ENCODE peak calls at places on chromosomes 3 and 15, in ten cellular contexts. F is ovary; G is stimulated activated CD4-positive, alpha-beta T cell treated with anti-CD3 and anti-CD28 coated beads, Interleukin-1b, Interleukin-23, amount 100 ng/mL, for 24 hours; Q is mesothelial cell of epicardium; O is uterus; T is OCI-LY7; Y is G401; K is KBM-7; X is globus pallidus; U is heart left ventricle. S is an unnamed sample.

GRCh38 chr3:48918388-48919214 is at the start of gene ARIH2:
- DNase-seq in F (peak), G (peak), Q (peak), O (peak), T (peak), Y (peak), K (peak), X (peak), U (peak), S (peak)

GRCh38 chr3:130773371-130773770 is 26.7 kb upstream of the PIK3R4 start:
- DNase-seq in F (no peak), G (no peak), Q (no peak), O (no peak), T (no peak), Y (peak), K (no peak), X (no peak), U (no peak), S (no peak)

GRCh38 chr3:58214484-58215316 is 3.9 kb upstream of the DNASE1L3 start:
- DNase-seq in F (no peak), G (peak), Q (no peak), O (no peak), T (peak), Y (no peak), K (peak), X (no peak), U (no peak), S (peak)

GRCh38 chr3:48151807-48152427 is 36.3 kb downstream of the CDC25A start:
- DNase-seq in F (no peak), G (no peak), Q (no peak), O (no peak), T (no peak), Y (no peak), K (no peak), X (no peak), U (no peak), S (no peak)

GRCh38 chr3:11717768-11718581 is 74.3 kb upstream of the VGLL4 start:
- DNase-seq in F (no peak), G (no peak), Q (no peak), O (peak), T (peak), Y (peak), K (no peak), X (peak), U (peak), S (no peak)

GRCh38 chr15:69810441-69811071 is 287.2 kb downstream of the TLE3 start:
- DNase-seq in F (no peak), G (no peak), Q (no peak), O (no peak), T (no peak), Y (no peak), K (no peak), X (no peak), U (no peak), S (no peak)

GRCh38 chr3:124401841-124402240 is 328.4 kb upstream of the UMPS start:
- DNase-seq in F (no peak), G (no peak), Q (no peak), O (no peak), T (no peak), Y (no peak), K (no peak), X (no peak), U (no peak), S (no peak)

GRCh38 chr3:190780524-190780923 is 82.0 kb downstream of the GMNC start:
- DNase-seq in F (no peak), G (no peak), Q (no peak), O (no peak), T (no peak), Y (no peak), K (no peak), X (no peak), U (no peak), S (no peak)

GRCh38 chr15:32692286-32692685 is 25.5 kb upstream of the GREM1 start:
- DNase-seq in F (no peak), G (no peak), Q (no peak), O (no peak), T (no peak), Y (no peak), K (no peak), X (no peak), U (no peak), S (no peak)

GRCh38 chr3:175274474-175275218 is 415.5 kb downstream of the NAALADL2 start:
- DNase-seq in F (no peak), G (no peak), Q (no peak), O (no peak), T (no peak), Y (no peak), K (no peak), X (no peak), U (no peak), S (no peak)

GRCh38 chr3:108940568-108941285 is 13.0 kb downstream of the GUCA1C start:
- DNase-seq in F (no peak), G (no peak), Q (no peak), O (no peak), T (no peak), Y (no peak), K (no peak), X (no peak), U (no peak), S (no peak)

GRCh38 chr3:39358302-39358701 is 24.9 kb upstream of the SLC25A38 start:
- DNase-seq in F (no peak), G (no peak), Q (no peak), O (no peak), T (no peak), Y (no peak), K (no peak), X (no peak), U (no peak), S (no peak)

GRCh38 chr3:129446926-129447325 is 6.9 kb downstream of the IFT122 start:
- DNase-seq in F (no peak), G (no peak), Q (no peak), O (no peak), T (no peak), Y (no peak), K (no peak), X (no peak), U (no peak), S (no peak)

GRCh38 chr3:4550957-4551754 is 58.0 kb downstream of the ITPR1 start:
- DNase-seq in F (peak), G (no peak), Q (no peak), O (peak), T (no peak), Y (no peak), K (no peak), X (no peak), U (peak), S (no peak)

GRCh38 chr15:72554471-72555425 is 80.6 kb downstream of the ARIH1 start:
- DNase-seq in F (no peak), G (peak), Q (no peak), O (no peak), T (no peak), Y (no peak), K (no peak), X (no peak), U (no peak), S (no peak)

GRCh38 chr3:49781415-49782199 is 4.7 kb downstream of the IP6K1 start:
- DNase-seq in F (peak), G (no peak), Q (no peak), O (no peak), T (no peak), Y (no peak), K (no peak), X (no peak), U (no peak), S (peak)

GRCh38 chr3:127726894-127727293 is 54.1 kb downstream of the ABTB1 start:
- DNase-seq in F (no peak), G (no peak), Q (no peak), O (no peak), T (no peak), Y (no peak), K (no peak), X (no peak), U (no peak), S (no peak)

GRCh38 chr15:51888593-51889195 is 59.2 kb downstream of the TMOD3 start:
- DNase-seq in F (no peak), G (no peak), Q (no peak), O (no peak), T (peak), Y (peak), K (peak), X (peak), U (no peak), S (no peak)

GRCh38 chr15:35697549-35698299 is 151.8 kb upstream of the DPH6 start:
- DNase-seq in F (peak), G (no peak), Q (no peak), O (peak), T (no peak), Y (no peak), K (no peak), X (no peak), U (peak), S (no peak)

GRCh38 chr3:148882288-148882687 is 17.2 kb downstream of the CPA3 start:
- DNase-seq in F (no peak), G (no peak), Q (no peak), O (no peak), T (no peak), Y (peak), K (no peak), X (peak), U (no peak), S (no peak)

GRCh38 chr3:73625124-73625665 is 454 bp upstream of the PDZRN3 start:
- DNase-seq in F (peak), G (no peak), Q (no peak), O (peak), T (no peak), Y (no peak), K (no peak), X (no peak), U (peak), S (no peak)

GRCh38 chr3:193590088-193590856 is 2.7 kb upstream of the OPA1 start:
- DNase-seq in F (no peak), G (no peak), Q (no peak), O (no peak), T (no peak), Y (no peak), K (peak), X (no peak), U (no peak), S (no peak)

GRCh38 chr15:41940441-41940857 is 31.9 kb downstream of the EHD4 start:
- DNase-seq in F (no peak), G (peak), Q (no peak), O (no peak), T (no peak), Y (no peak), K (no peak), X (no peak), U (no peak), S (no peak)

GRCh38 chr3:123803521-123803920 is 80.6 kb downstream of the MYLK start:
- DNase-seq in F (no peak), G (no peak), Q (no peak), O (no peak), T (no peak), Y (no peak), K (no peak), X (no peak), U (no peak), S (no peak)

GRCh38 chr15:74306801-74307217 is 60.6 kb downstream of the CYP11A1 start:
- DNase-seq in F (no peak), G (no peak), Q (no peak), O (no peak), T (no peak), Y (no peak), K (no peak), X (no peak), U (no peak), S (no peak)

GRCh38 chr3:136753112-136753939 is 1.1 kb upstream of the STAG1 start:
- DNase-seq in F (no peak), G (no peak), Q (no peak), O (no peak), T (peak), Y (no peak), K (no peak), X (no peak), U (no peak), S (no peak)

GRCh38 chr3:16512435-16513140 is 911 bp downstream of the RFTN1 start:
- DNase-seq in F (peak), G (no peak), Q (no peak), O (peak), T (peak), Y (no peak), K (peak), X (no peak), U (peak), S (peak)

GRCh38 chr15:99998661-99999101 is 265.4 kb upstream of the LYSMD4 start:
- DNase-seq in F (no peak), G (no peak), Q (no peak), O (no peak), T (no peak), Y (no peak), K (no peak), X (no peak), U (no peak), S (peak)

GRCh38 chr15:67833504-67834248 is 6.2 kb downstream of the RNU6-1 start:
- DNase-seq in F (no peak), G (no peak), Q (no peak), O (no peak), T (peak), Y (no peak), K (peak), X (no peak), U (no peak), S (no peak)

GRCh38 chr3:173045770-173046382 is 95.2 kb downstream of the SPATA16 start:
- DNase-seq in F (no peak), G (no peak), Q (no peak), O (no peak), T (no peak), Y (no peak), K (peak), X (no peak), U (no peak), S (no peak)

GRCh38 chr15:66789029-66790025 is 87.3 kb downstream of the SMAD6 start:
- DNase-seq in F (peak), G (no peak), Q (no peak), O (no peak), T (peak), Y (no peak), K (peak), X (no peak), U (no peak), S (peak)

S was measured in upper lobe of right lung.